ENCODE peak calls at places on chromosomes 1 and 21, in four cellular contexts. R is MM.1S, H is cardiac muscle cell, Q is OCI-LY7. E is an unnamed sample.

GRCh38 chr1:174157157-174157806 is 2.0 kb upstream of the RABGAP1L start:
- DNase-seq in H (no peak), Q (peak; percentile 54), R (peak; percentile 61), E (no peak)

GRCh38 chr1:190000365-190000872 is 477.2 kb downstream of the BRINP3 start:
- DNase-seq in Q (no peak), R (no peak), H (no peak), E (no peak)

GRCh38 chr1:81208441-81208840 is 592.3 kb upstream of the ADGRL2 start:
- DNase-seq in Q (no peak), R (no peak), H (no peak), E (no peak)

GRCh38 chr1:116921301-116921885 is 11.7 kb downstream of the PTGFRN start:
- DNase-seq in R (no peak), H (no peak), Q (no peak), E (no peak)

GRCh38 chr21:33300701-33301631 is 23.8 kb upstream of the IFNAR1 start:
- DNase-seq in H (peak; percentile 11), Q (peak; percentile 76), R (no peak), E (no peak)

GRCh38 chr1:10438677-10439163 is 8.5 kb downstream of the CENPS start:
- DNase-seq in Q (no peak), R (no peak), H (no peak), E (no peak)

GRCh38 chr1:25023190-25023578 is 93.1 kb upstream of the RUNX3 start:
- DNase-seq in H (no peak), Q (no peak), R (no peak), E (no peak)

GRCh38 chr1:204295666-204296065 is 64.1 kb downstream of the PLEKHA6 start:
- DNase-seq in R (no peak), H (peak; percentile 30), Q (no peak), E (no peak)

GRCh38 chr1:11886986-11887665 is 28.4 kb upstream of the NPPB start:
- DNase-seq in H (no peak), R (no peak), Q (no peak), E (no peak)

GRCh38 chr1:112508242-112509004 is at the start of gene WNT2B:
- DNase-seq in Q (peak; percentile 55), H (no peak), R (peak; percentile 10), E (peak; percentile 55)

GRCh38 chr1:45037456-45037855 is 25.4 kb downstream of the UROD start:
- DNase-seq in H (peak; percentile 18), R (no peak), Q (no peak), E (no peak)

GRCh38 chr1:218585565-218586184 is 240.5 kb downstream of the TGFB2 start:
- DNase-seq in Q (no peak), R (no peak), H (peak; percentile 67), E (no peak)

GRCh38 chr1:172637522-172637921 is 21.4 kb upstream of the FASLG start:
- DNase-seq in Q (no peak), H (peak; percentile 88), R (no peak), E (no peak)

GRCh38 chr1:182069028-182069466 is 7.5 kb upstream of the ZNF648 start:
- DNase-seq in H (peak; percentile 37), R (peak; percentile 23), Q (peak; percentile 13), E (no peak)

GRCh38 chr1:94654505-94654904 is 112.9 kb upstream of the F3 start:
- DNase-seq in Q (no peak), R (no peak), H (no peak), E (no peak)

GRCh38 chr1:53327183-53327941 is 508 bp downstream of the LRP8 start:
- DNase-seq in R (peak; percentile 45), Q (peak; percentile 78), H (peak; percentile 31), E (peak; percentile 46)

GRCh38 chr1:12577020-12577419 is 41.0 kb downstream of the DHRS3 start:
- DNase-seq in R (no peak), H (no peak), Q (no peak), E (no peak)

GRCh38 chr1:61067446-61067845 is 14.9 kb upstream of the NFIA start:
- DNase-seq in Q (no peak), R (no peak), H (no peak), E (no peak)

GRCh38 chr1:84642776-84643175 is 47.5 kb downstream of the SSX2IP start:
- DNase-seq in R (no peak), Q (no peak), H (no peak), E (no peak)

GRCh38 chr1:36161656-36162531 is 5.9 kb downstream of the MAP7D1 start:
- DNase-seq in H (no peak), Q (peak; percentile 69), R (no peak), E (peak; percentile 73)

GRCh38 chr21:37455504-37455911 is 88.9 kb downstream of the DYRK1A start:
- DNase-seq in R (no peak), Q (no peak), H (no peak), E (no peak)

GRCh38 chr21:26007911-26008579 is 162.5 kb downstream of the APP start:
- DNase-seq in R (no peak), H (peak; percentile 32), Q (no peak), E (no peak)

GRCh38 chr21:42564561-42564971 is 50.9 kb downstream of the SLC37A1 start:
- DNase-seq in Q (no peak), H (no peak), R (no peak), E (no peak)

GRCh38 chr1:173190101-173190895 is 16.8 kb downstream of the TNFSF4 start:
- DNase-seq in H (peak; percentile 85), R (peak; percentile 77), Q (no peak), E (no peak)

GRCh38 chr1:201785291-201785690 is 43.7 kb upstream of the IPO9 start:
- DNase-seq in H (no peak), R (no peak), Q (no peak), E (no peak)

GRCh38 chr1:75550559-75550958 is 60.4 kb downstream of the SLC44A5 start:
- DNase-seq in Q (no peak), H (no peak), R (no peak), E (no peak)

GRCh38 chr1:212070720-212071302 is 35.3 kb downstream of the DTL start:
- DNase-seq in Q (peak; percentile 31), R (peak; percentile 48), H (peak; percentile 76), E (peak; percentile 55)

GRCh38 chr1:100710881-100711660 is 8.5 kb upstream of the VCAM1 start:
- DNase-seq in H (peak; percentile 40), R (no peak), Q (no peak), E (no peak)

GRCh38 chr1:65264197-65264929 is 45.0 kb upstream of the DNAJC6 start:
- DNase-seq in R (no peak), Q (no peak), H (peak; percentile 62), E (no peak)

GRCh38 chr1:156154317-156154749 is 948 bp downstream of the SEMA4A start:
- DNase-seq in Q (peak; percentile 88), R (peak; percentile 95), H (no peak), E (no peak)

GRCh38 chr1:156157506-156157905 is 4.1 kb downstream of the SEMA4A start:
- DNase-seq in R (peak; percentile 99), H (no peak), Q (peak; percentile 96), E (no peak)

GRCh38 chr1:156157974-156158373 is 4.6 kb downstream of the SEMA4A start:
- DNase-seq in Q (no peak), H (no peak), R (no peak), E (no peak)

GRCh38 chr1:156153362-156153761 is at the start of gene SEMA4A:
- DNase-seq in H (no peak), R (no peak), Q (no peak), E (no peak)

DNA sequence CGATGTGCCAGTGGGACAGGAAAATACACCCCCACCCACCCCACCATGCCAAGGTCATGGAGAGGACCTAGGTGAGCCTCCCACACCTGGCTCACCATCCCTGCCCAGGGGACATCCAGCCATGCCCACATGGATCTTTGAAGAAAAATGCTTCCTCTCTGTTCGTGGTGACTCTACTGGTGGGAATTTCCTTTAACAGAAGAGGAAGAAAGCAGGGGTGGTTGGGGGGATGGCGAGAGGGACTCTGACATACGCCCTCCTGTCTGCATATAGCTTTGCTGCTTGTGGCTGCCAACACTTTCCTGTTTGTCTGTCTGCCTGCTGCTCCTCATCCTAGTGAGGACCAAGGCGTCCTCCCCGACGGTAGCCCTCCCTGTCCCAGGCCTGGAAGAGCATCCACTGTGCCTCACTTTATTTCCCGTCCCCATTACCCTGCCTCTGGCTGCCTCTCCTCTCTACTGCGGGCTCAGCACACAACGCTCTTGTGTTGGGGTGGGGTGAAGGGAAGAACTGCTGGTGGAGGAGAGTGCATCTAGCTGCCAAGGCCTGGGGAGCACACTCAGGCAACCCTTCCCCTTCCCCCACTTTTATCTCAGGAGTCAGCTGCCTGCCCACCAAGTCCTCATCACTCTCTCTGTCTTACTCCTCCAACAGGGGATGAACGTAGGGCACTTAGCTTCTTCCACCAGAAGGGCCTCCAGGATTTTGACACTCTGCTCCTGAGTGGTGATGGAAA is 2.5 kb downstream of the SEMA4A start:
- DNase-seq in H (no peak), R (peak; percentile 65), Q (peak; percentile 43), E (no peak)
- H3K4me1 ChIP-seq in H (no peaks in the 10 kb centered on the region), R (peaks cover 63% of the 10 kb centered on the region), Q (peaks cover 81% of the 10 kb centered on the region), E (peaks cover 14% of the 10 kb centered on the region)

DNA sequence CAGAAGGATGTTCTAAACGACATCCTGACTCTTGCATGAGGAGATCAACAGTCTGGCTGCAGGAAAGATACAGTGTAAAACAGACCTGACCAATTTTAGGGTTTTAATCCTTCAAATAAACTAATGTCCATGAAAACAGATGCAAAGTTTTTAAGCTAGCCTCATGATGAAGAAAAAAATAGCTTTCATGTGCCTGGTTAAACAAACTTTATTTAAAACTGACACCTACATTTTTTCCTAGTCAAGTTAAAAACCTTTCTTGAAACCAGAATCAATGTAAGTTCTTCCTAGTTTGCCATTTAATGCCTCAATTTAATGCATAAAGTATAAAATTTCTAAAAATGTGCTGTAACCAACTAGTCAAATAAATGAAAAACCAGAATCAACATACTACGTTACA is 2.9 kb downstream of the WDR26 start:
- DNase-seq in H (no peak), Q (no peak), R (no peak), E (no peak)
- H3K4me3 ChIP-seq in H (peak overlapping the region; percentile 63), Q (peak overlapping the region; percentile 75), R (peak overlapping the region; percentile 84), E (peak overlapping the region; percentile 65)

GRCh38 chr1:3078941-3079340 is 9.9 kb downstream of the PRDM16 start:
- DNase-seq in R (no peak), Q (no peak), H (no peak), E (no peak)
- H3K4me1 ChIP-seq in R (no peaks in the 10 kb centered on the region), Q (no peaks in the 10 kb centered on the region), H (peaks cover 26% of the 10 kb centered on the region), E (no peaks in the 10 kb centered on the region)

GRCh38 chr1:153880024-153880423 is 42.7 kb downstream of the GATAD2B start:
- DNase-seq in Q (no peak), H (no peak), R (no peak), E (no peak)

GRCh38 chr1:153882296-153882912 is 40.4 kb downstream of the GATAD2B start:
- DNase-seq in Q (no peak), R (no peak), H (no peak), E (no peak)

GRCh38 chr1:153883223-153883622 is 39.5 kb downstream of the GATAD2B start:
- DNase-seq in R (no peak), H (no peak), Q (no peak), E (no peak)

GRCh38 chr1:153881764-153882163 is 41.0 kb downstream of the GATAD2B start:
- DNase-seq in R (no peak), Q (no peak), H (peak; percentile 58), E (no peak)

GRCh38 chr1:153880962-153881361 is 41.8 kb downstream of the GATAD2B start:
- DNase-seq in Q (no peak), R (no peak), H (peak; percentile 96), E (peak; percentile 44)
- H3K4me3 ChIP-seq in Q (no peak overlapping the region), R (no peak overlapping the region), H (no peak overlapping the region), E (no peak overlapping the region)

GRCh38 chr21:15731243-15731613 is 1.4 kb downstream of the USP25 start:
- DNase-seq in R (no peak), Q (peak; percentile 13), H (no peak), E (no peak)
- H3K4me1 ChIP-seq in R (no peaks in the 10 kb centered on the region), Q (peaks cover 14% of the 10 kb centered on the region), H (peaks cover 5% of the 10 kb centered on the region), E (peaks cover 35% of the 10 kb centered on the region)

E was measured in naive thymus-derived CD4-positive, alpha-beta T cell.